ENCODE peak calls at places on chromosomes 4 and X, in seven cellular contexts. One of them, this sample, is unnamed.

GRCh38 chr4:69896530-69897116 is 34.2 kb upstream of the CSN1S1 start:
- DNase-seq in H1: no peak
- DNase-seq in K562: no peak
- DNase-seq in SK-N-SH: no peak
- DNase-seq in HepG2: peak
- DNase-seq in HCT116: peak
- DNase-seq in GM12878: no peak
- DNase-seq in this sample: no peak

GRCh38 chr4:138670681-138671080 is 344.9 kb upstream of the NOCT start:
- DNase-seq in H1: no peak
- DNase-seq in K562: no peak
- DNase-seq in SK-N-SH: no peak
- DNase-seq in HepG2: no peak
- DNase-seq in HCT116: no peak
- DNase-seq in GM12878: no peak
- DNase-seq in this sample: no peak

GRCh38 chrX:340641-341423 is 22.2 kb upstream of the GTPBP6 start:
- DNase-seq in H1: no peak
- DNase-seq in K562: no peak
- DNase-seq in SK-N-SH: no peak
- DNase-seq in HepG2: no peak
- DNase-seq in HCT116: no peak
- DNase-seq in GM12878: no peak
- DNase-seq in this sample: no peak

GRCh38 chr4:52957220-52957686 is 95.1 kb downstream of the RASL11B start:
- DNase-seq in H1: no peak
- DNase-seq in K562: no peak
- DNase-seq in SK-N-SH: peak
- DNase-seq in HepG2: no peak
- DNase-seq in HCT116: no peak
- DNase-seq in GM12878: no peak
- DNase-seq in this sample: no peak

GRCh38 chrX:7446815-7447214 is 298.9 kb upstream of the PUDP start:
- DNase-seq in H1: no peak
- DNase-seq in K562: no peak
- DNase-seq in SK-N-SH: no peak
- DNase-seq in HepG2: no peak
- DNase-seq in HCT116: no peak
- DNase-seq in GM12878: no peak
- DNase-seq in this sample: no peak

GRCh38 chrX:78655642-78656041 is 3.5 kb downstream of the RTL3 start:
- DNase-seq in H1: no peak
- DNase-seq in K562: no peak
- DNase-seq in SK-N-SH: no peak
- DNase-seq in HepG2: no peak
- DNase-seq in HCT116: no peak
- DNase-seq in GM12878: no peak
- DNase-seq in this sample: no peak

GRCh38 chr4:159163522-159163921 is 60.6 kb downstream of the RAPGEF2 start:
- DNase-seq in H1: no peak
- DNase-seq in K562: no peak
- DNase-seq in SK-N-SH: no peak
- DNase-seq in HepG2: no peak
- DNase-seq in HCT116: no peak
- DNase-seq in GM12878: no peak
- DNase-seq in this sample: no peak

GRCh38 chr4:184189966-184190365 is 27.7 kb downstream of the ENPP6 start:
- DNase-seq in H1: no peak
- DNase-seq in K562: no peak
- DNase-seq in SK-N-SH: no peak
- DNase-seq in HepG2: no peak
- DNase-seq in HCT116: no peak
- DNase-seq in GM12878: no peak
- DNase-seq in this sample: no peak

GRCh38 chr4:141047228-141047884 is 85.9 kb downstream of the RNF150 start:
- DNase-seq in H1: no peak
- DNase-seq in K562: no peak
- DNase-seq in SK-N-SH: peak
- DNase-seq in HepG2: no peak
- DNase-seq in HCT116: no peak
- DNase-seq in GM12878: no peak
- DNase-seq in this sample: no peak

GRCh38 chrX:41478397-41478911 is 31.3 kb downstream of the NYX start:
- DNase-seq in H1: no peak
- DNase-seq in K562: no peak
- DNase-seq in SK-N-SH: no peak
- DNase-seq in HepG2: no peak
- DNase-seq in HCT116: no peak
- DNase-seq in GM12878: no peak
- DNase-seq in this sample: no peak

GRCh38 chr4:66016240-66016639 is 346.0 kb upstream of the EPHA5 start:
- DNase-seq in H1: no peak
- DNase-seq in K562: no peak
- DNase-seq in SK-N-SH: no peak
- DNase-seq in HepG2: peak
- DNase-seq in HCT116: no peak
- DNase-seq in GM12878: no peak
- DNase-seq in this sample: no peak

GRCh38 chr4:71287305-71287704 is 51.5 kb upstream of the SLC4A4 start:
- DNase-seq in H1: no peak
- DNase-seq in K562: no peak
- DNase-seq in SK-N-SH: no peak
- DNase-seq in HepG2: no peak
- DNase-seq in HCT116: no peak
- DNase-seq in GM12878: no peak
- DNase-seq in this sample: no peak

GRCh38 chr4:15691346-15692140 is 9.9 kb downstream of the FAM200B start:
- DNase-seq in H1: no peak
- DNase-seq in K562: no peak
- DNase-seq in SK-N-SH: no peak
- DNase-seq in HepG2: peak
- DNase-seq in HCT116: no peak
- DNase-seq in GM12878: no peak
- DNase-seq in this sample: no peak

GRCh38 chr4:5078015-5078414 is 26.7 kb downstream of the STK32B start:
- DNase-seq in H1: no peak
- DNase-seq in K562: no peak
- DNase-seq in SK-N-SH: no peak
- DNase-seq in HepG2: no peak
- DNase-seq in HCT116: no peak
- DNase-seq in GM12878: no peak
- DNase-seq in this sample: no peak

GRCh38 chr4:81052119-81053068 is 21.9 kb downstream of the BMP3 start:
- DNase-seq in H1: peak
- DNase-seq in K562: peak
- DNase-seq in SK-N-SH: peak
- DNase-seq in HepG2: peak
- DNase-seq in HCT116: peak
- DNase-seq in GM12878: peak
- DNase-seq in this sample: peak

GRCh38 chr4:76639292-76639691 is 204.3 kb downstream of the SHROOM3 start:
- DNase-seq in H1: no peak
- DNase-seq in K562: no peak
- DNase-seq in SK-N-SH: no peak
- DNase-seq in HepG2: no peak
- DNase-seq in HCT116: no peak
- DNase-seq in GM12878: no peak
- DNase-seq in this sample: no peak

GRCh38 chr4:29553842-29554241 is 1166.3 kb upstream of the PCDH7 start:
- DNase-seq in H1: no peak
- DNase-seq in K562: no peak
- DNase-seq in SK-N-SH: no peak
- DNase-seq in HepG2: no peak
- DNase-seq in HCT116: peak
- DNase-seq in GM12878: no peak
- DNase-seq in this sample: no peak

GRCh38 chrX:102651968-102652744 is 873 bp downstream of the GPRASP1 start:
- DNase-seq in H1: no peak
- DNase-seq in K562: no peak
- DNase-seq in SK-N-SH: peak
- DNase-seq in HepG2: no peak
- DNase-seq in HCT116: no peak
- DNase-seq in GM12878: no peak
- DNase-seq in this sample: no peak

GRCh38 chr4:113758361-113758760 is 3.2 kb downstream of the CAMK2D start:
- DNase-seq in H1: no peak
- DNase-seq in K562: no peak
- DNase-seq in SK-N-SH: no peak
- DNase-seq in HepG2: no peak
- DNase-seq in HCT116: no peak
- DNase-seq in GM12878: no peak
- DNase-seq in this sample: no peak

GRCh38 chrX:19122641-19123009 is 357 bp upstream of the ADGRG2 start:
- DNase-seq in H1: no peak
- DNase-seq in K562: no peak
- DNase-seq in SK-N-SH: no peak
- DNase-seq in HepG2: no peak
- DNase-seq in HCT116: no peak
- DNase-seq in GM12878: no peak
- DNase-seq in this sample: no peak

GRCh38 chr4:7649741-7650531 is 215.2 kb upstream of the PSAPL1 start:
- DNase-seq in H1: no peak
- DNase-seq in K562: no peak
- DNase-seq in SK-N-SH: no peak
- DNase-seq in HepG2: no peak
- DNase-seq in HCT116: peak
- DNase-seq in GM12878: peak
- DNase-seq in this sample: no peak
- TF ChIP-seq JUND in H1: no peak
- TF ChIP-seq JUND in K562: peak
- TF ChIP-seq JUND in SK-N-SH: peak
- TF ChIP-seq JUND in HepG2: no peak
- TF ChIP-seq JUND in HCT116: no peak
- TF ChIP-seq JUND in GM12878: no peak
- TF ChIP-seq JUND in this sample: no peak

DNA sequence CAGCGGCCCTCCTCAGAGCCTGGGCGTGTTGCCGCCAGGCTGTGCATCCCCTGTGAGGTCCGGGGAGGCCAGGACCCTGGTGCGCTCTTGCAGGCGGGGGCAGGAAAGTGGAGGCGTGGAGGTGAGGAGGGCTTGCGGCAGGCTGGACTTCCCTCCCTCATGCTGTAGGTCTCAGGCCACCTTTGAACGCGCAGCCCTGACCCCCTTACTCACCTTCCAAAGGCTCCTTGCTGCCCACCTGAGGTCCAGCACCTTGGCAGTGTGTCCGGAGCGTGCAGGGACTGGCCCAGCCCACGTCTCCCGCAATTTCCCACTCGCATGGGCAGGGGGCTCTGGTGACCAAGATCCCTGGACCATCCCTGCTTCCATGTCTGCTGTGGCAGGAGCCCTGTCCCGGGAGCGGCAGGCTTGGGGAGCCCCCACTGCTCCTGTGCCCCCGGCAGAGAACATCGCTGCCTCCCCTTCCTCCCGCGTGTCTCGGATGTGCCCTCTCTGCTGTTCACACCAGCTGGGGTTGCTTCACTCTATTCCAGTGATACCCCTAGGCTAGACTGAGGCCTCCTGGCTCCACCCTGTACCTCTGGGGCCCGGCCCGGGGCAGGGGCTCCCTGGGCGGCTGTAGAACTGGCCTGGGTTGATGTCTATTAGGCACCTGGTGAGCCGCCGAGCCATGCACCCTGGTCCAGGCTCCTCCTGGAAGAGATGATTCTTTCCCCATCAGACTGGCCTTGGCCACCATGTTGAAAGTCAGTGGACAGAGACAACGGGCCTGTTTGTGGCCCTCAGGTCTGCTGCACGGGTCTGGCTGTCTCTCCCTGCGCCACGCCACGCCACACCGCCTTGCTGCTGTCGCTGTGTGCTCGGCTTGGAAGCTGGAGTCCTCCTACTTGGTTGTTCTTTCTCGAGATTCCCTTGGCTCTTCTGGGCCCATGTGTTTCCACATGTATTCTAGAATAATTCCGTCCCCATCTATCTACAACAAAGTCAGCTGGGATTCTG is 95.4 kb upstream of the ADRA2C start:
- DNase-seq in H1: no peak
- DNase-seq in K562: no peak
- DNase-seq in SK-N-SH: no peak
- DNase-seq in HepG2: no peak
- DNase-seq in HCT116: no peak
- DNase-seq in GM12878: no peak
- DNase-seq in this sample: no peak
- TF ChIP-seq JUND in H1: no peak
- TF ChIP-seq JUND in K562: no peak
- TF ChIP-seq JUND in SK-N-SH: no peak
- TF ChIP-seq JUND in HepG2: no peak
- TF ChIP-seq JUND in HCT116: no peak
- TF ChIP-seq JUND in GM12878: no peak
- TF ChIP-seq JUND in this sample: no peak

DNA sequence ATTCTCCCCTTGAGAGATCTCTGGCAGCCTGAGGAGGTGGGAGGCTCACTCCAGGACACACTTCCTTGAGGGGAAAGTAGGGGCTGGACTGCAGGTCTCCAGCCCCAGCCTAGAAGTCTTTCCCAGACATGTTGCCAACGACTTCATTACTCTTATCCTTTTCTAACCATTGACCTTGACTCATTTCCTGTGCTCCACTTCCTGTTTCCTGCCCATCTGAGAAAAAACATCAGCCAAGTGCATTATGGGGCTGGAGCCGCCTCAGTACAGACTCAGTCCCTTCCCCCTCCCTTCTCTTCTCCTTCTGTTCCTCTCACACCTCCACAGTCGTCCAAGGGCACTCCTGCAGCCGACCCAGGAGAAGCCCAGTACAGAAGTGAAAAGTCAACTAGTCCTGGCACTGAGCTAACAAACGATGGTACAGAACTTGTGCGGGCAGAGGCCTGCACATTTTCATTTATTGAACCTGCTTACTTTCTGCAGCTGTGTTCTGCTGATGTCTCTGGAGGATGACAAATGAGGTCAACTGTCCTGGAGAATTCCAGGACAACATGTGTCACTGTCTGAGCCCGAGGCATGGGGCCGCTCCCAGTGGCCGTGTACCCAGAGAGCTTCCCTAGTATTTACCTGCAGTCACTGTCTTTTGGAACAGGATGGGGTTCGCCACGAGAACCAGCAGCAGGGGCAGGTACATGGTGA is 20.1 kb downstream of the GPR143 start:
- DNase-seq in H1: no peak
- DNase-seq in K562: no peak
- DNase-seq in SK-N-SH: no peak
- DNase-seq in HepG2: no peak
- DNase-seq in HCT116: no peak
- DNase-seq in GM12878: no peak
- DNase-seq in this sample: no peak
- TF ChIP-seq JUND in H1: no peak
- TF ChIP-seq JUND in K562: no peak
- TF ChIP-seq JUND in SK-N-SH: no peak
- TF ChIP-seq JUND in HepG2: no peak
- TF ChIP-seq JUND in HCT116: no peak
- TF ChIP-seq JUND in GM12878: no peak
- TF ChIP-seq JUND in this sample: no peak

DNA sequence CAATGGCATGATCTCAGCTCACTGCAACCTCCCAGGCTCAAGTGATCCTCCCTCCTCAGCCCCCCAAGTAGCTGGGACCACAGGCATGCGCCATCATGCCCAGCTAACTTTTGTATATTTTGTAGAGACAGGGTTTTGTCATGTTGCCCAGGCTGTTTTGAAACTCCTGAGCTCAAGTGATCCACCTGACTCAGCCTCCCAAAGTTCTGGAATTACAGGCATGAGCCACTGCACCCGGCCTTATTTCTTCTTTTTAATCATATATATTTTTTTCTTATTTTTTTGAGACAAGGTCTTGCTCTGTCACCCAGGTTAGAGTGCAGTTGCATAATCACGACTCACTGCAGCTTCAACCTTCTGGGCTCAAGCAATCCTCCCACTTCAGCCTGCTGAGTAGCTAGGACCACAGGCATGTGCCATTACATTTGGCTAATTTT is 184.0 kb downstream of the TSPAN5 start:
- DNase-seq in H1: no peak
- DNase-seq in K562: no peak
- DNase-seq in SK-N-SH: no peak
- DNase-seq in HepG2: no peak
- DNase-seq in HCT116: no peak
- DNase-seq in GM12878: no peak
- DNase-seq in this sample: no peak
- TF ChIP-seq JUND in H1: no peak
- TF ChIP-seq JUND in K562: no peak
- TF ChIP-seq JUND in SK-N-SH: no peak
- TF ChIP-seq JUND in HepG2: no peak
- TF ChIP-seq JUND in HCT116: no peak
- TF ChIP-seq JUND in GM12878: no peak
- TF ChIP-seq JUND in this sample: no peak